ENCODE peak calls at places on chromosome 17, in seven cellular contexts. Y, P, J, B, D, G and U are unnamed samples.

GRCh38 chr17:53472586-53472985 is 350.1 kb upstream of the KIF2B start:
- DNase-seq in Y (peak), P (no peak), J (no peak), B (no peak), D (no peak), G (no peak), U (no peak)

GRCh38 chr17:51395621-51396020 is 135.3 kb downstream of the UTP18 start:
- DNase-seq in Y (no peak), P (no peak), J (no peak), B (no peak), D (no peak), G (no peak), U (no peak)

GRCh38 chr17:57600092-57600491 is 145.0 kb downstream of the CCDC182 start:
- DNase-seq in Y (peak), P (no peak), J (no peak), B (peak), D (no peak), G (no peak), U (no peak)

GRCh38 chr17:296906-297690 is 55.5 kb downstream of the RPH3AL start:
- DNase-seq in Y (no peak), P (no peak), J (no peak), B (no peak), D (no peak), G (no peak), U (no peak)

GRCh38 chr17:39706921-39707337 is 7.1 kb downstream of the ERBB2 start:
- DNase-seq in Y (no peak), P (no peak), J (no peak), B (peak), D (no peak), G (no peak), U (no peak)

GRCh38 chr17:80725532-80725931 is 180.9 kb downstream of the RPTOR start:
- DNase-seq in Y (no peak), P (no peak), J (peak), B (no peak), D (no peak), G (no peak), U (no peak)

GRCh38 chr17:9110501-9110900 is 89.2 kb downstream of the NTN1 start:
- DNase-seq in Y (no peak), P (no peak), J (no peak), B (no peak), D (no peak), G (no peak), U (no peak)

GRCh38 chr17:45096141-45096540 is 35.0 kb downstream of the NMT1 start:
- DNase-seq in Y (no peak), P (peak), J (peak), B (no peak), D (no peak), G (no peak), U (no peak)

GRCh38 chr17:73155410-73156165 is 9.2 kb upstream of the SSTR2 start:
- DNase-seq in Y (no peak), P (peak), J (no peak), B (no peak), D (no peak), G (no peak), U (no peak)

GRCh38 chr17:652310-652709 is 62.3 kb downstream of the VPS53 start:
- DNase-seq in Y (peak), P (no peak), J (peak), B (no peak), D (no peak), G (no peak), U (peak)

GRCh38 chr17:27591986-27592385 is 39.0 kb upstream of the LGALS9 start:
- DNase-seq in Y (no peak), P (no peak), J (no peak), B (no peak), D (no peak), G (no peak), U (no peak)

GRCh38 chr17:28925912-28926365 is 23.1 kb upstream of the DHRS13 start:
- DNase-seq in Y (peak), P (no peak), J (peak), B (peak), D (peak), G (no peak), U (no peak)

GRCh38 chr17:40557531-40558299 is 7.6 kb downstream of the CCR7 start:
- DNase-seq in Y (no peak), P (no peak), J (no peak), B (no peak), D (no peak), G (no peak), U (peak)

GRCh38 chr17:46167826-46168569 is 25.2 kb downstream of the KANSL1 start:
- DNase-seq in Y (peak), P (no peak), J (peak), B (no peak), D (no peak), G (no peak), U (no peak)

GRCh38 chr17:31286587-31286986 is 10.5 kb downstream of the OMG start:
- DNase-seq in Y (no peak), P (peak), J (no peak), B (no peak), D (no peak), G (no peak), U (no peak)

GRCh38 chr17:33140413-33141099 is 148.9 kb downstream of the SPACA3 start:
- DNase-seq in Y (no peak), P (no peak), J (no peak), B (no peak), D (no peak), G (no peak), U (no peak)

GRCh38 chr17:77437017-77437416 is 296.2 kb downstream of the SEC14L1 start:
- DNase-seq in Y (peak), P (no peak), J (peak), B (no peak), D (no peak), G (no peak), U (no peak)

GRCh38 chr17:7851438-7852261 is 3.2 kb upstream of the TMEM88 start:
- DNase-seq in Y (peak), P (peak), J (peak), B (peak), D (no peak), G (peak), U (peak)

GRCh38 chr17:4499431-4500187 is 928 bp downstream of the SPNS2 start:
- DNase-seq in Y (no peak), P (peak), J (no peak), B (no peak), D (no peak), G (no peak), U (no peak)

GRCh38 chr17:4531988-4532736 is 23.0 kb downstream of the MYBBP1A start:
- DNase-seq in Y (no peak), P (no peak), J (no peak), B (no peak), D (no peak), G (no peak), U (no peak)

GRCh38 chr17:57281887-57282653 is 25.7 kb downstream of the MSI2 start:
- DNase-seq in Y (no peak), P (no peak), J (no peak), B (no peak), D (no peak), G (no peak), U (no peak)

GRCh38 chr17:75795820-75796607 is 11.4 kb downstream of the UNK start:
- DNase-seq in Y (no peak), P (no peak), J (no peak), B (no peak), D (no peak), G (no peak), U (no peak)

GRCh38 chr17:81482673-81483072 is 29.9 kb downstream of the ACTG1 start:
- DNase-seq in Y (no peak), P (no peak), J (no peak), B (no peak), D (no peak), G (no peak), U (no peak)

GRCh38 chr17:78736526-78737079 is 45.5 kb downstream of the CYTH1 start:
- DNase-seq in Y (no peak), P (peak), J (no peak), B (peak), D (no peak), G (no peak), U (no peak)